ENCODE peak calls at places on chromosome X, in six cellular contexts. D is stimulated activated CD4-positive, alpha-beta T cell treated with anti-CD3 and anti-CD28 coated beads, Interleukin-4, amount 100 ng/mL, for 4 hours; G is neural progenitor cell; E is HAP-1; F is Karpas-422; K is NCI-H1092 treated with DMSO at 0.1 percent for 48 hours. N is an unnamed sample.

GRCh38 chrX:47321386-47321785 is 49.0 kb upstream of the ZNF157 start:
- DNase-seq in G (peak), K (no peak), E (peak), D (no peak), F (no peak), N (no peak)

GRCh38 chrX:44303119-44303518 is 40.4 kb downstream of the EFHC2 start:
- DNase-seq in F (no peak), D (no peak), K (peak), E (no peak), G (no peak), N (no peak)

GRCh38 chrX:80765226-80765625 is 44.5 kb downstream of the BRWD3 start:
- DNase-seq in E (no peak), K (no peak), D (no peak), G (no peak), F (no peak), N (peak)

GRCh38 chrX:40709395-40709794 is 25.9 kb downstream of the MED14 start:
- DNase-seq in G (no peak), K (no peak), E (no peak), F (no peak), D (no peak), N (no peak)

GRCh38 chrX:115147220-115147619 is 42.0 kb upstream of the RBMXL3 start:
- DNase-seq in K (peak), D (no peak), G (no peak), F (peak), E (no peak), N (no peak)

GRCh38 chrX:37349131-37350033 is at the start of gene PRRG1:
- DNase-seq in E (peak), D (no peak), F (no peak), G (peak), K (peak), N (peak)

GRCh38 chrX:480861-481417 is 94.2 kb upstream of the PPP2R3B start:
- DNase-seq in F (no peak), D (no peak), G (no peak), K (no peak), E (no peak), N (no peak)

GRCh38 chrX:153499876-153500275 is 5.1 kb downstream of the BGN start:
- DNase-seq in K (no peak), D (no peak), G (no peak), E (no peak), F (no peak), N (no peak)

GRCh38 chrX:78957768-78958130 is 12.6 kb downstream of the P2RY10 start:
- DNase-seq in D (no peak), K (no peak), E (no peak), F (no peak), G (no peak), N (no peak)

GRCh38 chrX:106698693-106699092 is 27.8 kb upstream of the RNF128 start:
- DNase-seq in E (no peak), D (no peak), F (no peak), K (no peak), G (no peak), N (no peak)

GRCh38 chrX:71184803-71185495 is 38.1 kb upstream of the GJB1 start:
- DNase-seq in E (no peak), G (no peak), F (no peak), D (no peak), K (peak), N (peak)

GRCh38 chrX:97401154-97401553 is 517.4 kb downstream of the RPA4 start:
- DNase-seq in E (no peak), F (no peak), D (no peak), K (no peak), G (no peak), N (no peak)

GRCh38 chrX:105150557-105150956 is 69.9 kb downstream of the TEX13A start:
- DNase-seq in K (no peak), E (no peak), F (no peak), G (no peak), D (no peak), N (no peak)

GRCh38 chrX:38236901-38237615 is 16.4 kb upstream of the SRPX start:
- DNase-seq in G (no peak), E (no peak), F (no peak), K (no peak), D (no peak), N (no peak)

GRCh38 chrX:136488706-136489105 is 959 bp downstream of the BRS3 start:
- DNase-seq in F (peak), G (no peak), K (no peak), D (no peak), E (no peak), N (no peak)

GRCh38 chrX:134654398-134655012 is 3.8 kb downstream of the PLAC1 start:
- DNase-seq in K (no peak), D (peak), G (no peak), F (no peak), E (no peak), N (no peak)

GRCh38 chrX:50202539-50202938 is 1.7 kb upstream of the AKAP4 start:
- DNase-seq in K (no peak), F (no peak), G (no peak), E (no peak), D (no peak), N (no peak)

GRCh38 chrX:16368696-16369095 is 201.4 kb downstream of the MAGEB17 start:
- DNase-seq in F (no peak), D (no peak), K (no peak), E (no peak), G (no peak), N (no peak)

GRCh38 chrX:72180539-72180938 is 1.0 kb upstream of the PIN4 start:
- DNase-seq in E (no peak), F (peak), D (no peak), G (no peak), K (peak), N (no peak)

GRCh38 chrX:120768681-120769080 is 107.0 kb downstream of the CT47B1 start:
- DNase-seq in G (no peak), D (no peak), E (no peak), K (no peak), F (no peak), N (no peak)

GRCh38 chrX:19776753-19777152 is 110.6 kb downstream of the SH3KBP1 start:
- DNase-seq in D (no peak), F (peak), G (no peak), E (no peak), K (no peak), N (no peak)

GRCh38 chrX:71996826-71997225 is 86.2 kb downstream of the NHSL2 start:
- DNase-seq in F (no peak), E (no peak), G (peak), K (no peak), D (no peak), N (no peak)

GRCh38 chrX:77065896-77066295 is 381.3 kb upstream of the FGF16 start:
- DNase-seq in F (no peak), E (no peak), D (no peak), G (no peak), K (no peak), N (no peak)

GRCh38 chrX:130118396-130118795 is 8.1 kb upstream of the ELF4 start:
- DNase-seq in G (no peak), F (peak), E (peak), D (no peak), K (no peak), N (peak)

GRCh38 chrX:54640721-54641120 is 110.7 kb downstream of the GNL3L start:
- DNase-seq in K (no peak), G (no peak), F (no peak), D (no peak), E (no peak), N (no peak)

GRCh38 chrX:131675596-131676194 is 131.8 kb downstream of the OR13H1 start:
- DNase-seq in F (peak), G (peak), D (no peak), K (peak), E (peak), N (peak)

N was measured in Calu3.